ENCODE peak calls at places on chromosomes 6 and 20, in four cellular contexts. One of them, this sample, is unnamed.

GRCh38 chr6:53647437-53648094 is 18.0 kb downstream of the KLHL31 start:
- DNase-seq in HCT116: no peak
- DNase-seq in tibial artery: no peak
- DNase-seq in kidney tubule cell: no peak
- DNase-seq in this sample: no peak

GRCh38 chr20:20085071-20085470 is 32.7 kb downstream of the CFAP61 start:
- DNase-seq in HCT116: no peak
- DNase-seq in tibial artery: peak; percentile 68
- DNase-seq in kidney tubule cell: no peak
- DNase-seq in this sample: no peak

GRCh38 chr20:52494244-52494643 is 302.7 kb upstream of the ZFP64 start:
- DNase-seq in HCT116: no peak
- DNase-seq in tibial artery: no peak
- DNase-seq in kidney tubule cell: peak; percentile 97
- DNase-seq in this sample: no peak

GRCh38 chr20:11101243-11101642 is 427.4 kb upstream of the JAG1 start:
- DNase-seq in HCT116: no peak
- DNase-seq in tibial artery: no peak
- DNase-seq in kidney tubule cell: peak; percentile 55
- DNase-seq in this sample: no peak

GRCh38 chr20:22489614-22490286 is 94.6 kb downstream of the FOXA2 start:
- DNase-seq in HCT116: no peak
- DNase-seq in tibial artery: no peak
- DNase-seq in kidney tubule cell: no peak
- DNase-seq in this sample: no peak

GRCh38 chr20:37640600-37641561 is 52.9 kb upstream of the CTNNBL1 start:
- DNase-seq in HCT116: no peak
- DNase-seq in tibial artery: no peak
- DNase-seq in kidney tubule cell: no peak
- DNase-seq in this sample: no peak

GRCh38 chr6:70676821-70677220 is 9.1 kb downstream of the SMAP1 start:
- DNase-seq in HCT116: no peak
- DNase-seq in tibial artery: no peak
- DNase-seq in kidney tubule cell: no peak
- DNase-seq in this sample: no peak

GRCh38 chr6:72084992-72085569 is 198.7 kb downstream of the RIMS1 start:
- DNase-seq in HCT116: no peak
- DNase-seq in tibial artery: no peak
- DNase-seq in kidney tubule cell: peak; percentile 30
- DNase-seq in this sample: no peak

GRCh38 chr20:58224974-58225373 is 3.5 kb downstream of the ANKRD60 start:
- DNase-seq in HCT116: no peak
- DNase-seq in tibial artery: peak; percentile 2
- DNase-seq in kidney tubule cell: no peak
- DNase-seq in this sample: no peak

GRCh38 chr6:134358320-134358719 is 40.4 kb upstream of the SGK1 start:
- DNase-seq in HCT116: no peak
- DNase-seq in tibial artery: no peak
- DNase-seq in kidney tubule cell: no peak
- DNase-seq in this sample: no peak

GRCh38 chr20:8060977-8061376 is 41.4 kb upstream of the TMX4 start:
- DNase-seq in HCT116: no peak
- DNase-seq in tibial artery: no peak
- DNase-seq in kidney tubule cell: no peak
- DNase-seq in this sample: no peak

This sample was measured in ovary.